ENCODE peak calls at places on chromosomes 11 and 22, in ten cellular contexts. C, R, H, G, W, P, N, J, B and O are unnamed samples.

GRCh38 chr11:123434262-123434661 is 4.2 kb downstream of the GRAMD1B start:
- DNase-seq in C (no peak), R (peak; percentile 45), H (no peak), G (peak; percentile 21), W (no peak), P (no peak), N (no peak), J (peak; percentile 48), B (no peak), O (no peak)

GRCh38 chr11:92628401-92629292 is 340.8 kb upstream of the MTNR1B start:
- DNase-seq in C (peak; percentile 25), R (peak; percentile 9), H (no peak), G (no peak), W (no peak), P (no peak), N (peak; percentile 39), J (no peak), B (no peak), O (no peak)

GRCh38 chr11:83648610-83649467 is 362.7 kb upstream of the CCDC90B start:
- DNase-seq in C (peak; percentile 67), R (no peak), H (no peak), G (no peak), W (no peak), P (no peak), N (no peak), J (no peak), B (no peak), O (no peak)

GRCh38 chr11:114082767-114083181 is 23.3 kb downstream of the ZBTB16 start:
- DNase-seq in C (no peak), R (no peak), H (peak; percentile 68), G (no peak), W (no peak), P (no peak), N (no peak), J (no peak), B (no peak), O (no peak)

GRCh38 chr11:120272303-120272702 is 32.4 kb downstream of the POU2F3 start:
- DNase-seq in C (peak; percentile 60), R (peak; percentile 53), H (no peak), G (no peak), W (no peak), P (no peak), N (no peak), J (no peak), B (no peak), O (no peak)

GRCh38 chr11:7905961-7906429 is 25.1 kb downstream of the OR10A6 start:
- DNase-seq in C (peak; percentile 54), R (no peak), H (no peak), G (no peak), W (no peak), P (no peak), N (no peak), J (no peak), B (no peak), O (no peak)

GRCh38 chr11:42237701-42238235 is 778.3 kb upstream of the LRRC4C start:
- DNase-seq in C (no peak), R (peak; percentile 87), H (no peak), G (no peak), W (no peak), P (no peak), N (no peak), J (no peak), B (no peak), O (no peak)

GRCh38 chr11:61793084-61793828 is 545 bp downstream of the FEN1 start:
- DNase-seq in C (no peak), R (no peak), H (no peak), G (no peak), W (no peak), P (no peak), N (no peak), J (no peak), B (no peak), O (no peak)

GRCh38 chr22:20520093-20520511 is 12.7 kb downstream of the MED15 start:
- DNase-seq in C (peak; percentile 49), R (peak; percentile 57), H (no peak), G (no peak), W (no peak), P (peak; percentile 13), N (no peak), J (no peak), B (no peak), O (no peak)

GRCh38 chr11:87219266-87219665 is 181.5 kb downstream of the TMEM135 start:
- DNase-seq in C (no peak), R (no peak), H (no peak), G (no peak), W (no peak), P (no peak), N (no peak), J (peak; percentile 19), B (no peak), O (no peak)

GRCh38 chr11:110679323-110679980 is 32.8 kb downstream of the ARHGAP20 start:
- DNase-seq in C (no peak), R (no peak), H (no peak), G (no peak), W (no peak), P (no peak), N (no peak), J (no peak), B (no peak), O (no peak)

GRCh38 chr11:39341461-39341860 is 2118.0 kb downstream of the LRRC4C start:
- DNase-seq in C (no peak), R (no peak), H (no peak), G (no peak), W (no peak), P (no peak), N (no peak), J (no peak), B (no peak), O (no peak)

GRCh38 chr22:43303751-43304150 is 39.4 kb downstream of the SCUBE1 start:
- DNase-seq in C (no peak), R (no peak), H (no peak), G (no peak), W (no peak), P (no peak), N (no peak), J (no peak), B (no peak), O (no peak)

GRCh38 chr11:8640305-8640932 is 42.0 kb downstream of the TRIM66 start:
- DNase-seq in C (no peak), R (no peak), H (no peak), G (no peak), W (no peak), P (no peak), N (no peak), J (peak; percentile 45), B (no peak), O (no peak)

GRCh38 chr11:12269104-12269441 is 108.3 kb upstream of the PARVA start:
- DNase-seq in C (no peak), R (no peak), H (peak; percentile 80), G (no peak), W (no peak), P (no peak), N (no peak), J (no peak), B (no peak), O (no peak)

GRCh38 chr11:116379185-116379828 is 393.5 kb downstream of the BUD13 start:
- DNase-seq in C (peak; percentile 1), R (no peak), H (no peak), G (no peak), W (peak; percentile 1), P (no peak), N (no peak), J (peak; percentile 70), B (no peak), O (no peak)

GRCh38 chr11:44379141-44380008 is 69.4 kb upstream of the ALX4 start:
- DNase-seq in C (no peak), R (no peak), H (no peak), G (no peak), W (no peak), P (no peak), N (peak; percentile 59), J (no peak), B (no peak), O (no peak)

GRCh38 chr11:13261600-13262061 is 16.0 kb upstream of the BMAL1 start:
- DNase-seq in C (peak; percentile 96), R (peak; percentile 89), H (no peak), G (no peak), W (no peak), P (no peak), N (no peak), J (no peak), B (no peak), O (peak; percentile 25)

GRCh38 chr22:32177221-32177765 is 18.2 kb upstream of the C22orf42 start:
- DNase-seq in C (no peak), R (no peak), H (no peak), G (no peak), W (no peak), P (no peak), N (no peak), J (no peak), B (no peak), O (no peak)

GRCh38 chr22:47798229-47798628 is 1035.8 kb downstream of the TBC1D22A start:
- DNase-seq in C (no peak), R (no peak), H (no peak), G (no peak), W (no peak), P (no peak), N (no peak), J (no peak), B (no peak), O (no peak)

GRCh38 chr11:64489831-64490441 is 101.1 kb upstream of the SLC22A12 start:
- DNase-seq in C (peak; percentile 4), R (peak; percentile 30), H (peak; percentile 69), G (peak; percentile 7), W (no peak), P (peak; percentile 44), N (peak; percentile 35), J (peak; percentile 84), B (peak; percentile 22), O (no peak)

GRCh38 chr11:75275581-75275980 is 35.0 kb downstream of the TPBGL start:
- DNase-seq in C (no peak), R (no peak), H (peak; percentile 73), G (peak; percentile 70), W (no peak), P (peak; percentile 57), N (no peak), J (no peak), B (peak; percentile 73), O (no peak)